ENCODE peak calls at places on chromosome 11, in five cellular contexts. One of them, this sample, is unnamed.

GRCh38 chr11:63907063-63907462 is 9.9 kb downstream of the RCOR2 start:
- DNase-seq in effector memory CD8-positive, alpha-beta T cell: no peak
- DNase-seq in nephron progenitor cell: peak
- DNase-seq in left ventricle myocardium inferior: no peak
- DNase-seq in M059J: no peak
- DNase-seq in this sample: no peak

GRCh38 chr11:75733346-75734107 is 15.9 kb downstream of the MOGAT2 start:
- DNase-seq in effector memory CD8-positive, alpha-beta T cell: no peak
- DNase-seq in nephron progenitor cell: peak
- DNase-seq in left ventricle myocardium inferior: peak
- DNase-seq in M059J: peak
- DNase-seq in this sample: no peak

GRCh38 chr11:69878927-69879733 is 59.9 kb upstream of the FGF3 start:
- DNase-seq in effector memory CD8-positive, alpha-beta T cell: no peak
- DNase-seq in nephron progenitor cell: no peak
- DNase-seq in left ventricle myocardium inferior: peak
- DNase-seq in M059J: no peak
- DNase-seq in this sample: peak

GRCh38 chr11:8167796-8168195 is 1.0 kb downstream of the RIC3 start:
- DNase-seq in effector memory CD8-positive, alpha-beta T cell: no peak
- DNase-seq in nephron progenitor cell: no peak
- DNase-seq in left ventricle myocardium inferior: no peak
- DNase-seq in M059J: peak
- DNase-seq in this sample: no peak

GRCh38 chr11:124934862-124935547 is 842 bp downstream of the HEPACAM start:
- DNase-seq in effector memory CD8-positive, alpha-beta T cell: no peak
- DNase-seq in nephron progenitor cell: no peak
- DNase-seq in left ventricle myocardium inferior: no peak
- DNase-seq in M059J: peak
- DNase-seq in this sample: no peak

GRCh38 chr11:5564259-5565019 is 16.1 kb upstream of the OR52H1 start:
- DNase-seq in effector memory CD8-positive, alpha-beta T cell: no peak
- DNase-seq in nephron progenitor cell: no peak
- DNase-seq in left ventricle myocardium inferior: no peak
- DNase-seq in M059J: peak
- DNase-seq in this sample: no peak

GRCh38 chr11:77886401-77886800 is 65.5 kb downstream of the AAMDC start:
- DNase-seq in effector memory CD8-positive, alpha-beta T cell: no peak
- DNase-seq in nephron progenitor cell: no peak
- DNase-seq in left ventricle myocardium inferior: no peak
- DNase-seq in M059J: no peak
- DNase-seq in this sample: no peak

GRCh38 chr11:37988031-37988430 is 1390.0 kb upstream of the RAG2 start:
- DNase-seq in effector memory CD8-positive, alpha-beta T cell: no peak
- DNase-seq in nephron progenitor cell: no peak
- DNase-seq in left ventricle myocardium inferior: no peak
- DNase-seq in M059J: peak
- DNase-seq in this sample: no peak

GRCh38 chr11:120391854-120392253 is 55.6 kb downstream of the ARHGEF12 start:
- DNase-seq in effector memory CD8-positive, alpha-beta T cell: no peak
- DNase-seq in nephron progenitor cell: no peak
- DNase-seq in left ventricle myocardium inferior: no peak
- DNase-seq in M059J: no peak
- DNase-seq in this sample: no peak

GRCh38 chr11:91960770-91961169 is 263.8 kb upstream of the FAT3 start:
- DNase-seq in effector memory CD8-positive, alpha-beta T cell: no peak
- DNase-seq in nephron progenitor cell: no peak
- DNase-seq in left ventricle myocardium inferior: no peak
- DNase-seq in M059J: no peak
- DNase-seq in this sample: no peak

GRCh38 chr11:21931436-21932101 is 261.3 kb upstream of the ANO5 start:
- DNase-seq in effector memory CD8-positive, alpha-beta T cell: no peak
- DNase-seq in nephron progenitor cell: no peak
- DNase-seq in left ventricle myocardium inferior: no peak
- DNase-seq in M059J: no peak
- DNase-seq in this sample: no peak

GRCh38 chr11:61489833-61490585 is 18.5 kb upstream of the LRRC10B start:
- DNase-seq in effector memory CD8-positive, alpha-beta T cell: no peak
- DNase-seq in nephron progenitor cell: peak
- DNase-seq in left ventricle myocardium inferior: peak
- DNase-seq in M059J: peak
- DNase-seq in this sample: no peak

GRCh38 chr11:63609536-63609935 is 4.7 kb downstream of the PLAAT3 start:
- DNase-seq in effector memory CD8-positive, alpha-beta T cell: no peak
- DNase-seq in nephron progenitor cell: no peak
- DNase-seq in left ventricle myocardium inferior: peak
- DNase-seq in M059J: peak
- DNase-seq in this sample: peak

GRCh38 chr11:12007769-12008737 is at the start of gene DKK3:
- DNase-seq in effector memory CD8-positive, alpha-beta T cell: no peak
- DNase-seq in nephron progenitor cell: peak
- DNase-seq in left ventricle myocardium inferior: no peak
- DNase-seq in M059J: peak
- DNase-seq in this sample: peak

GRCh38 chr11:126477526-126478275 is 122.2 kb downstream of the ST3GAL4 start:
- DNase-seq in effector memory CD8-positive, alpha-beta T cell: no peak
- DNase-seq in nephron progenitor cell: peak
- DNase-seq in left ventricle myocardium inferior: no peak
- DNase-seq in M059J: no peak
- DNase-seq in this sample: no peak

GRCh38 chr11:127656266-127656879 is 655.8 kb upstream of the KIRREL3 start:
- DNase-seq in effector memory CD8-positive, alpha-beta T cell: no peak
- DNase-seq in nephron progenitor cell: no peak
- DNase-seq in left ventricle myocardium inferior: no peak
- DNase-seq in M059J: no peak
- DNase-seq in this sample: no peak

GRCh38 chr11:112451250-112451649 is 190.6 kb upstream of the PLET1 start:
- DNase-seq in effector memory CD8-positive, alpha-beta T cell: no peak
- DNase-seq in nephron progenitor cell: no peak
- DNase-seq in left ventricle myocardium inferior: no peak
- DNase-seq in M059J: no peak
- DNase-seq in this sample: no peak

GRCh38 chr11:64206457-64207246 is at the start of gene FERMT3:
- DNase-seq in effector memory CD8-positive, alpha-beta T cell: peak
- DNase-seq in nephron progenitor cell: no peak
- DNase-seq in left ventricle myocardium inferior: peak
- DNase-seq in M059J: no peak
- DNase-seq in this sample: no peak

GRCh38 chr11:106925245-106925644 is 93.0 kb downstream of the GUCY1A2 start:
- DNase-seq in effector memory CD8-positive, alpha-beta T cell: no peak
- DNase-seq in nephron progenitor cell: no peak
- DNase-seq in left ventricle myocardium inferior: no peak
- DNase-seq in M059J: no peak
- DNase-seq in this sample: no peak

GRCh38 chr11:102799656-102800339 is 1.8 kb upstream of the MMP1 start:
- DNase-seq in effector memory CD8-positive, alpha-beta T cell: no peak
- DNase-seq in nephron progenitor cell: no peak
- DNase-seq in left ventricle myocardium inferior: no peak
- DNase-seq in M059J: no peak
- DNase-seq in this sample: no peak

GRCh38 chr11:118017631-118018315 is 31.6 kb downstream of the IL10RA start:
- DNase-seq in effector memory CD8-positive, alpha-beta T cell: no peak
- DNase-seq in nephron progenitor cell: no peak
- DNase-seq in left ventricle myocardium inferior: no peak
- DNase-seq in M059J: no peak
- DNase-seq in this sample: no peak

GRCh38 chr11:70604630-70605520 is 206.5 kb downstream of the CTTN start:
- DNase-seq in effector memory CD8-positive, alpha-beta T cell: no peak
- DNase-seq in nephron progenitor cell: no peak
- DNase-seq in left ventricle myocardium inferior: no peak
- DNase-seq in M059J: no peak
- DNase-seq in this sample: no peak

GRCh38 chr11:88480217-88480616 is 142.7 kb upstream of the CTSC start:
- DNase-seq in effector memory CD8-positive, alpha-beta T cell: no peak
- DNase-seq in nephron progenitor cell: no peak
- DNase-seq in left ventricle myocardium inferior: no peak
- DNase-seq in M059J: peak
- DNase-seq in this sample: no peak

GRCh38 chr11:6621711-6622211 is 2.5 kb upstream of the TPP1 start:
- DNase-seq in effector memory CD8-positive, alpha-beta T cell: no peak
- DNase-seq in nephron progenitor cell: no peak
- DNase-seq in left ventricle myocardium inferior: no peak
- DNase-seq in M059J: no peak
- DNase-seq in this sample: no peak

GRCh38 chr11:86938900-86939880 is 16.0 kb downstream of the FZD4 start:
- DNase-seq in effector memory CD8-positive, alpha-beta T cell: no peak
- DNase-seq in nephron progenitor cell: no peak
- DNase-seq in left ventricle myocardium inferior: no peak
- DNase-seq in M059J: peak
- DNase-seq in this sample: no peak

GRCh38 chr11:3160252-3161031 is 4.7 kb downstream of the OSBPL5 start:
- DNase-seq in effector memory CD8-positive, alpha-beta T cell: no peak
- DNase-seq in nephron progenitor cell: peak
- DNase-seq in left ventricle myocardium inferior: peak
- DNase-seq in M059J: peak
- DNase-seq in this sample: peak

GRCh38 chr11:66875376-66875775 is 18.5 kb downstream of the LRFN4 start:
- DNase-seq in effector memory CD8-positive, alpha-beta T cell: no peak
- DNase-seq in nephron progenitor cell: no peak
- DNase-seq in left ventricle myocardium inferior: no peak
- DNase-seq in M059J: no peak
- DNase-seq in this sample: no peak

GRCh38 chr11:82718307-82718706 is 15.4 kb downstream of the FAM181B start:
- DNase-seq in effector memory CD8-positive, alpha-beta T cell: no peak
- DNase-seq in nephron progenitor cell: peak
- DNase-seq in left ventricle myocardium inferior: no peak
- DNase-seq in M059J: peak
- DNase-seq in this sample: peak

GRCh38 chr11:132177106-132177505 is 806.7 kb downstream of the NTM start:
- DNase-seq in effector memory CD8-positive, alpha-beta T cell: no peak
- DNase-seq in nephron progenitor cell: peak
- DNase-seq in left ventricle myocardium inferior: no peak
- DNase-seq in M059J: peak
- DNase-seq in this sample: no peak

GRCh38 chr11:27460158-27460565 is 12.4 kb downstream of the LGR4 start:
- DNase-seq in effector memory CD8-positive, alpha-beta T cell: no peak
- DNase-seq in nephron progenitor cell: no peak
- DNase-seq in left ventricle myocardium inferior: no peak
- DNase-seq in M059J: no peak
- DNase-seq in this sample: no peak

GRCh38 chr11:16047073-16047472 is 309.3 kb downstream of the SOX6 start:
- DNase-seq in effector memory CD8-positive, alpha-beta T cell: no peak
- DNase-seq in nephron progenitor cell: no peak
- DNase-seq in left ventricle myocardium inferior: no peak
- DNase-seq in M059J: no peak
- DNase-seq in this sample: no peak

GRCh38 chr11:63768232-63769043 is at the start of gene ZFTA:
- DNase-seq in effector memory CD8-positive, alpha-beta T cell: peak
- DNase-seq in nephron progenitor cell: peak
- DNase-seq in left ventricle myocardium inferior: peak
- DNase-seq in M059J: peak
- DNase-seq in this sample: peak

GRCh38 chr11:72668645-72669347 is 5.4 kb downstream of the PDE2A start:
- DNase-seq in effector memory CD8-positive, alpha-beta T cell: no peak
- DNase-seq in nephron progenitor cell: no peak
- DNase-seq in left ventricle myocardium inferior: no peak
- DNase-seq in M059J: no peak
- DNase-seq in this sample: no peak

GRCh38 chr11:6725386-6725896 is 42.3 kb upstream of the MRPL17 start:
- DNase-seq in effector memory CD8-positive, alpha-beta T cell: no peak
- DNase-seq in nephron progenitor cell: no peak
- DNase-seq in left ventricle myocardium inferior: no peak
- DNase-seq in M059J: no peak
- DNase-seq in this sample: no peak

GRCh38 chr11:32391965-32392553 is 43.3 kb downstream of the WT1 start:
- DNase-seq in effector memory CD8-positive, alpha-beta T cell: no peak
- DNase-seq in nephron progenitor cell: no peak
- DNase-seq in left ventricle myocardium inferior: no peak
- DNase-seq in M059J: peak
- DNase-seq in this sample: no peak

GRCh38 chr11:45098929-45099328 is 47.5 kb upstream of the PRDM11 start:
- DNase-seq in effector memory CD8-positive, alpha-beta T cell: no peak
- DNase-seq in nephron progenitor cell: no peak
- DNase-seq in left ventricle myocardium inferior: no peak
- DNase-seq in M059J: no peak
- DNase-seq in this sample: no peak

GRCh38 chr11:1523779-1524178 is 37.2 kb upstream of the MOB2 start:
- DNase-seq in effector memory CD8-positive, alpha-beta T cell: no peak
- DNase-seq in nephron progenitor cell: no peak
- DNase-seq in left ventricle myocardium inferior: no peak
- DNase-seq in M059J: no peak
- DNase-seq in this sample: no peak

GRCh38 chr11:82776377-82776776 is 42.7 kb upstream of the FAM181B start:
- DNase-seq in effector memory CD8-positive, alpha-beta T cell: no peak
- DNase-seq in nephron progenitor cell: no peak
- DNase-seq in left ventricle myocardium inferior: no peak
- DNase-seq in M059J: peak
- DNase-seq in this sample: no peak

GRCh38 chr11:46827995-46828394 is 18.1 kb downstream of the CKAP5 start:
- DNase-seq in effector memory CD8-positive, alpha-beta T cell: no peak
- DNase-seq in nephron progenitor cell: no peak
- DNase-seq in left ventricle myocardium inferior: no peak
- DNase-seq in M059J: peak
- DNase-seq in this sample: no peak

GRCh38 chr11:113694390-113694789 is 11.7 kb downstream of the TMPRSS5 start:
- DNase-seq in effector memory CD8-positive, alpha-beta T cell: no peak
- DNase-seq in nephron progenitor cell: no peak
- DNase-seq in left ventricle myocardium inferior: no peak
- DNase-seq in M059J: no peak
- DNase-seq in this sample: no peak

This sample was measured in dorsolateral prefrontal cortex.